ENCODE peak calls at places on chromosome 1, in ten cellular contexts. W is osteoblast; N is uterus; Y is endodermal cell; M is HCT116; X is adrenal gland; D is aorta; U is astrocyte; S is CD8-positive, alpha-beta T cell; B is lung. C is an unnamed sample.

GRCh38 chr1:54745864-54746263 is 18.5 kb downstream of the PARS2 start:
- DNase-seq in W (no peak), N (no peak), Y (no peak), M (no peak), X (no peak), D (no peak), U (no peak), S (peak; percentile 21), B (no peak), C (no peak)

GRCh38 chr1:194813109-194813508 is 1626.7 kb upstream of the B3GALT2 start:
- DNase-seq in W (no peak), N (no peak), Y (no peak), M (no peak), X (no peak), D (no peak), U (no peak), S (no peak), B (no peak), C (no peak)

GRCh38 chr1:208060495-208060894 is 149.6 kb upstream of the CD34 start:
- DNase-seq in W (no peak), N (no peak), Y (no peak), M (no peak), X (no peak), D (no peak), U (no peak), S (no peak), B (no peak), C (no peak)

GRCh38 chr1:156471496-156472490 is 28.8 kb downstream of the MEF2D start:
- DNase-seq in W (no peak), N (no peak), Y (peak; percentile 61), M (no peak), X (peak; percentile 82), D (peak; percentile 88), U (no peak), S (no peak), B (peak; percentile 83), C (no peak)

GRCh38 chr1:167644551-167644950 is 14.5 kb downstream of the RCSD1 start:
- DNase-seq in W (no peak), N (no peak), Y (peak; percentile 39), M (no peak), X (no peak), D (no peak), U (no peak), S (peak; percentile 42), B (no peak), C (no peak)

GRCh38 chr1:214957330-214958137 is 125.0 kb upstream of the KCNK2 start:
- DNase-seq in W (peak; percentile 50), N (no peak), Y (no peak), M (no peak), X (peak; percentile 23), D (peak; percentile 45), U (peak; percentile 100), S (no peak), B (no peak), C (no peak)

GRCh38 chr1:225156254-225156653 is 226.8 kb downstream of the DNAH14 start:
- DNase-seq in W (peak; percentile 1), N (no peak), Y (no peak), M (no peak), X (no peak), D (no peak), U (peak; percentile 67), S (no peak), B (no peak), C (no peak)

GRCh38 chr1:25875154-25875855 is at the start of gene PAQR7:
- DNase-seq in W (peak; percentile 95), N (peak; percentile 79), Y (peak; percentile 90), M (no peak), X (peak; percentile 86), D (peak; percentile 87), U (peak; percentile 72), S (peak; percentile 77), B (peak; percentile 57), C (no peak)

GRCh38 chr1:24294228-24294672 is 24.9 kb upstream of the GRHL3 start:
- DNase-seq in W (peak; percentile 79), N (peak; percentile 66), Y (peak; percentile 42), M (no peak), X (no peak), D (no peak), U (peak; percentile 89), S (no peak), B (no peak), C (no peak)

DNA sequence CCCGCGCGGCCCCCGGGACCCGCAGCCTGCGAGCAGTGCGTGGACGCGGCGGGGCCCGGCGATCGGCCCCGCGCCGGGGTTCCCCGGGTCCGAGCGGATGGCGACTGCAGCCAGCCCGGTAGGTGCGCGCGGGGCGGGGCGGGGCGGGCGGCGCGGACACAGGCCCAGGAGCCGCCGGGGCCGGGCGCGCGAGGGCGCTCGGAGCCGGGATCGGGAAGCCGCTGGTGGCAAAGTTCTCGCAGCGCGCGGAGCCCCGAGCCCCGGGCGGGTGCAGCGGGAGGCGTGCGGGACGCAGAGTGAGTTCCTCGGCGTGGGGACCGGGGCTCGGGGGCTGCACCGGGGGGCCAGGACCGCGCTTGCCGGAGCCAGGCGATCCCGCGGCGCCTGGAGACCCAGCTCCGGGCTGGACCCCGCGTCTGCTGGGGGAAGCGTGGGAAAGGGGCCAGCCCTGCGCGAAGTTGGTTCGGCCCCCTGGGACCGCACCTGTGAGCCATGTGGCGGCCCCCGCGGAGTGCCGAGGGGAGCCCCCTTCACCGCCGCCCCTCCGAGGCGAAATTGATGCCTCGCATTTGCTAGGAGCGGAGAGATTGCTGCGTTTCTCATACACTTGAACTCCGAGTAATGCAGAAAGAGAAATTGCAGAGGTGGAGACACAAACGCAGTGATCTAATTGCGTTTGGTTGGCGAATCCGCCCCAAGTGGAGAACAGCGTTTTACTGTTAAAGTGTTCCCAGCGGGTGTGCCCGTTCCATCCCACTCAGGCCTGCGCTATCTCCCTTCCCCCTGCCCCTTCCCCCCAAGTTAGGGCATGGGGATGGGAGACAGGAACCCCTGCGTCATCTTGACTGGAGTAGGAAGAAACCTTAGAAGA is 228.9 kb upstream of the TMEM51 start:
- DNase-seq in W (peak; percentile 97), N (peak; percentile 30), Y (peak; percentile 74), M (no peak), X (peak; percentile 66), D (peak; percentile 65), U (peak; percentile 40), S (no peak), B (no peak), C (no peak)
- H3K4me3 ChIP-seq in W (peak overlapping the region; percentile 74), N (peak overlapping the region; percentile 38), Y (peak overlapping the region; percentile 84), M (peak overlapping the region; percentile 62), X (peak overlapping the region; percentile 41), D (peak overlapping the region; percentile 53), U (peak overlapping the region; percentile 58), S (peak overlapping the region; percentile 15), B (peak overlapping the region; percentile 62), C (peak overlapping the region; percentile 27)

GRCh38 chr1:160806109-160806665 is 10.2 kb downstream of the LY9 start:
- DNase-seq in W (no peak), N (no peak), Y (no peak), M (no peak), X (no peak), D (no peak), U (no peak), S (no peak), B (no peak), C (no peak)
- H3K36me3 ChIP-seq in W (no peaks in the 10 kb centered on the region), N (no peaks in the 10 kb centered on the region), Y (no peaks in the 10 kb centered on the region), M (no peaks in the 10 kb centered on the region), X (no peaks in the 10 kb centered on the region), D (no peaks in the 10 kb centered on the region), U (no peaks in the 10 kb centered on the region), S (peaks cover 23% of the 10 kb centered on the region), B (no peaks in the 10 kb centered on the region), C (peaks cover 2% of the 10 kb centered on the region)

GRCh38 chr1:154404984-154405761 is at the start of gene IL6R:
- DNase-seq in W (peak; percentile 97), N (peak; percentile 94), Y (peak; percentile 92), M (peak; percentile 82), X (peak; percentile 98), D (peak; percentile 97), U (peak; percentile 85), S (peak; percentile 85), B (peak; percentile 94), C (no peak)

GRCh38 chr1:154405762-154406571 is 824 bp downstream of the IL6R start:
- DNase-seq in W (peak; percentile 79), N (peak; percentile 72), Y (peak; percentile 74), M (no peak), X (peak; percentile 95), D (peak; percentile 93), U (peak; percentile 39), S (peak; percentile 71), B (peak; percentile 75), C (no peak)

GRCh38 chr1:154403300-154403943 is 1.7 kb upstream of the IL6R start:
- DNase-seq in W (no peak), N (no peak), Y (no peak), M (no peak), X (no peak), D (no peak), U (no peak), S (peak; percentile 70), B (no peak), C (no peak)

GRCh38 chr1:154403983-154404382 is 1.2 kb upstream of the IL6R start:
- DNase-seq in W (no peak), N (no peak), Y (no peak), M (no peak), X (no peak), D (no peak), U (no peak), S (no peak), B (no peak), C (no peak)

GRCh38 chr1:154404511-154404931 is 622 bp upstream of the IL6R start:
- DNase-seq in W (no peak), N (no peak), Y (peak; percentile 52), M (no peak), X (no peak), D (no peak), U (no peak), S (no peak), B (no peak), C (no peak)
- H3K4me3 ChIP-seq in W (peak overlapping the region; percentile 82), N (peak overlapping the region; percentile 51), Y (peak overlapping the region; percentile 79), M (peak overlapping the region; percentile 61), X (no peak overlapping the region), D (no peak overlapping the region), U (peak overlapping the region; percentile 62), S (peak overlapping the region; percentile 48), B (no peak overlapping the region), C (no peak overlapping the region)

GRCh38 chr1:64836792-64837191 is 91.9 kb downstream of the RAVER2 start:
- DNase-seq in W (no peak), N (no peak), Y (no peak), M (no peak), X (no peak), D (no peak), U (no peak), S (no peak), B (no peak), C (no peak)
- H3K36me3 ChIP-seq in W (peaks cover 85% of the 10 kb centered on the region), N (no peaks in the 10 kb centered on the region), Y (peaks cover 62% of the 10 kb centered on the region), M (peaks cover 5% of the 10 kb centered on the region), X (no peaks in the 10 kb centered on the region), D (peaks cover 7% of the 10 kb centered on the region), U (peaks cover 59% of the 10 kb centered on the region), S (peaks cover 70% of the 10 kb centered on the region), B (peaks cover 49% of the 10 kb centered on the region), C (peaks cover 9% of the 10 kb centered on the region)

GRCh38 chr1:60577036-60577435 is 503.5 kb upstream of the C1orf87 start:
- DNase-seq in W (no peak), N (no peak), Y (no peak), M (no peak), X (no peak), D (no peak), U (no peak), S (no peak), B (no peak), C (no peak)
- H3K4me3 ChIP-seq in W (no peak overlapping the region), N (no peak overlapping the region), Y (no peak overlapping the region), M (no peak overlapping the region), X (no peak overlapping the region), D (no peak overlapping the region), U (no peak overlapping the region), S (no peak overlapping the region), B (no peak overlapping the region), C (no peak overlapping the region)

C was measured in iPS DF 6.9.